ENCODE peak calls at places on chromosomes 16 and 17, in nine cellular contexts. I is stomach, K is HepG2, S is SK-N-SH, X is H1, F is A549, G is K562, E is tibial nerve, B is transverse colon. V is an unnamed sample.

GRCh38 chr16:85555549-85556455 is 57.3 kb upstream of the GSE1 start:
- DNase-seq in I (peak), K (peak), S (peak), X (peak), F (peak), G (no peak), E (no peak), B (peak), V (peak)

GRCh38 chr16:47492428-47493357 is 31.6 kb downstream of the PHKB start:
- DNase-seq in I (peak), K (peak), S (no peak), X (no peak), F (no peak), G (peak), E (peak), B (peak), V (no peak)

GRCh38 chr17:43757171-43757660 is 1.4 kb downstream of the SOST start:
- DNase-seq in I (no peak), K (no peak), S (no peak), X (no peak), F (no peak), G (no peak), E (no peak), B (no peak), V (no peak)

GRCh38 chr17:6465206-6466003 is 21.1 kb downstream of the PIMREG start:
- DNase-seq in I (no peak), K (no peak), S (peak), X (no peak), F (no peak), G (peak), E (no peak), B (no peak), V (no peak)

GRCh38 chr17:63645775-63646491 is 23.7 kb downstream of the MAP3K3 start:
- DNase-seq in I (no peak), K (no peak), S (no peak), X (no peak), F (no peak), G (no peak), E (no peak), B (no peak), V (no peak)

GRCh38 chr16:69329369-69330285 is 761 bp downstream of the PDF start:
- DNase-seq in I (no peak), K (no peak), S (peak), X (no peak), F (no peak), G (peak), E (no peak), B (peak), V (peak)

GRCh38 chr16:22945361-22945760 is 131.4 kb downstream of the HS3ST2 start:
- DNase-seq in I (no peak), K (no peak), S (no peak), X (no peak), F (no peak), G (no peak), E (no peak), B (no peak), V (no peak)

GRCh38 chr16:65532218-65532617 is 410.4 kb upstream of the CDH11 start:
- DNase-seq in I (no peak), K (no peak), S (no peak), X (no peak), F (no peak), G (no peak), E (no peak), B (no peak), V (no peak)

DNA sequence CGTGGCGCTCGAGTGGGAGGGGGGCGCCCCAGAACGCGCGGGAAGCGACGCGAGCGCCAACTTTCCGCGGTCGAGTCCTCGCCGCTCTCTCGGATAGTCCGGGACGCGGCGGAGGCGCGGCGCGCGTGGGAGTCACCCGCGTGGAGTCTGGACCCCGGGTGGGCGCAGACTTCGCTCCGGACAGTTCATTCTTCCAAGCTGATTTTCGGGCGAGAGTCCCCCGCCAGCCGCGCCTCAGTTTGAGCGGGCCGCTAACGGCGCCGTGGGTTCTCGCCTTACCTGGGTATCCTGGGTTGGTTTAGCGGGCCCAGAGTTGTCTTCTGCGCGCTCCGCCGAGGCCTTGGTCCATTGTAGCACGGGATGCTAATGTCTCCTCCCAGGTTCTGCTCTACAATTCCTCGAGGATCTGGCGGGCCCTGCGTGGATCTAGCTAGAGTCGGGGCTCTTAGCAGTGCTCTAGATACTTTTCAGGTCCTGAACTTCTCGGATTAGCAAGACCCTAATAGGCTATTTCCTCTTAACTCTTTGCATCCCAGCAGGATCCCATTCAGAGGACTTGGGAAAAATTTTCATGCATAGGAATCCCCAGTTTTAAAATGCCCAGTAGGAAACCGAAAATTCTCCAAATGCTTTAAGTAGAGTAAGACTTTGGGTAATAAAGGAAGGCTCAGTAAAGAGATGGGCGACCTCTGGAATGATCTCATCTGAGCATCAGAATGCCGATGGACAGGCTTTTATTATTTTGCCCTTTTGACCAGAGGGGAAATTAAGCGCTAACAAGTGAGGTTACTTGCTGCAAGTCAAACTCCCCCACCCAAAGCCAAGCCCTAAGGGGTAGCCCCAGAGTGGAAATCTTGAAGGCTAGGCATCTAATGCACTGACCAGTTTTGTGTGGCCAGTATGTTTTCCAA is 527 bp upstream of the GJC1 start:
- DNase-seq in I (no peak), K (no peak), S (no peak), X (peak), F (peak), G (no peak), E (no peak), B (peak), V (no peak)
- H3K4me3 ChIP-seq in I (peak), K (peak), S (peak), X (peak), F (peak), G (peak), E (peak), B (peak), V (peak)

GRCh38 chr17:56598471-56598870 is 5.0 kb downstream of the NOG start:
- DNase-seq in I (no peak), K (no peak), S (no peak), X (no peak), F (no peak), G (no peak), E (no peak), B (no peak), V (no peak)

GRCh38 chr17:56594528-56595418 is 1.3 kb downstream of the NOG start:
- DNase-seq in I (no peak), K (no peak), S (no peak), X (peak), F (peak), G (no peak), E (no peak), B (no peak), V (no peak)

GRCh38 chr17:56595831-56596740 is 2.6 kb downstream of the NOG start:
- DNase-seq in I (no peak), K (no peak), S (peak), X (peak), F (no peak), G (no peak), E (no peak), B (no peak), V (peak)

GRCh38 chr17:56597495-56597990 is 4.0 kb downstream of the NOG start:
- DNase-seq in I (no peak), K (no peak), S (peak), X (peak), F (no peak), G (no peak), E (no peak), B (no peak), V (no peak)

GRCh38 chr17:56596741-56597494 is 3.4 kb downstream of the NOG start:
- DNase-seq in I (no peak), K (no peak), S (peak), X (peak), F (no peak), G (no peak), E (no peak), B (no peak), V (peak)
- TF ChIP-seq EP300 in I (no peak), K (no peak), S (no peak), X (no peak), F (no peak), G (no peak), E (no peak), B (no peak), V (no peak)

GRCh38 chr16:50509521-50510341 is 38.5 kb upstream of the NKD1 start:
- DNase-seq in I (peak), K (peak), S (peak), X (peak), F (no peak), G (peak), E (no peak), B (peak), V (no peak)
- TF ChIP-seq CTCF in I (peak), K (peak), S (peak), X (peak), F (peak), G (peak), E (no peak), B (peak), V (no peak)

DNA sequence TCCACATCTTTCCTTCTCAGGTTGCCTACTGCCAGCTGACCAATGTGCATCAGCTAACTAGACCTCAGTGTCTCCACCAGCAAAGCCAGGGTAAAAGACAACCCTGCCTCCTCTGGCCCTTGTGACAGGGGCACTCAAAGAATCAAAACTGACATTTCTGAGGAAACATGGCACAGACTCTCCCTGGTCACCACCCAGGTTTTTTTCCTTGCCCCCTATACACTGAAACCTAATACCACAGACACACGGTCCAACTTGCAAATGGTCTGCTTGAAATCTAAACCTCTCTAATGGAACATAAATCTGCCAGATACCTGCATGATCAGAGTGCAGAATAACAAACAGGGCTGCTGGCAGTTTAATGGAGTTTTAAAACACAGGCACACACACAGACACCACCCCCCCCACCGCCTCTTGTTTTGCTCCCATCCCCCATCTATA is 19.5 kb upstream of the CORO6 start:
- DNase-seq in I (no peak), K (no peak), S (peak), X (no peak), F (no peak), G (no peak), E (no peak), B (no peak), V (no peak)
- H3K4me3 ChIP-seq in I (no peak), K (no peak), S (no peak), X (no peak), F (no peak), G (no peak), E (no peak), B (no peak), V (no peak)

V was measured in upper lobe of left lung.